ENCODE peak calls at places on chromosomes 3 and 15, in four cellular contexts. P is glutamatergic neuron, L is skeletal muscle cell, H is SJCRH30. R is an unnamed sample.

GRCh38 chr15:50247819-50248650 is 17.5 kb downstream of the HDC start:
- DNase-seq in H (no peak), L (no peak), P (no peak), R (peak)

GRCh38 chr15:58788056-58788710 is 17.1 kb downstream of the MINDY2 start:
- DNase-seq in P (no peak), L (no peak), H (no peak), R (no peak)

GRCh38 chr15:90083419-90083818 is 18.8 kb downstream of the IDH2 start:
- DNase-seq in P (no peak), L (no peak), H (no peak), R (no peak)

GRCh38 chr15:73944161-73945099 is 18.2 kb downstream of the LOXL1 start:
- DNase-seq in P (no peak), H (no peak), L (no peak), R (no peak)

GRCh38 chr15:69557340-69558137 is 104.9 kb downstream of the RPLP1 start:
- DNase-seq in P (no peak), L (peak), H (peak), R (no peak)

GRCh38 chr3:164730810-164731209 is 347.5 kb downstream of the SI start:
- DNase-seq in P (no peak), H (no peak), L (no peak), R (no peak)

GRCh38 chr3:58754074-58754473 is 87.5 kb upstream of the FAM3D start:
- DNase-seq in H (no peak), P (no peak), L (no peak), R (no peak)

GRCh38 chr3:190585771-190586630 is 72.1 kb downstream of the IL1RAP start:
- DNase-seq in L (peak), H (peak), P (no peak), R (no peak)

GRCh38 chr3:155242342-155242741 is 51.1 kb downstream of the STRIT1 start:
- DNase-seq in L (no peak), P (no peak), H (no peak), R (no peak)

GRCh38 chr15:76614725-76615124 is 278.2 kb downstream of the ISL2 start:
- DNase-seq in L (no peak), H (no peak), P (no peak), R (no peak)

GRCh38 chr15:101242160-101242998 is 9.5 kb downstream of the CHSY1 start:
- DNase-seq in L (no peak), P (no peak), H (peak), R (no peak)

GRCh38 chr15:88438181-88438580 is 29.0 kb downstream of the MRPL46 start:
- DNase-seq in P (no peak), H (no peak), L (no peak), R (no peak)

GRCh38 chr3:151434151-151434890 is 26.5 kb downstream of the IGSF10 start:
- DNase-seq in H (no peak), P (no peak), L (peak), R (no peak)

GRCh38 chr15:94673801-94674200 is 442.4 kb downstream of the MCTP2 start:
- DNase-seq in H (no peak), P (no peak), L (no peak), R (no peak)

GRCh38 chr3:45414823-45415222 is 26.4 kb downstream of the LARS2 start:
- DNase-seq in P (no peak), L (no peak), H (no peak), R (no peak)